ENCODE peak calls at places on chromosomes 16 and 17, in eight cellular contexts. One of them, this sample, is unnamed.
A peak's percentile ranks its signal among the peaks of the same experiment; 100 is the strongest.

GRCh38 chr17:17663160-17664072 is 17.8 kb upstream of the RAI1 start:
- DNase-seq in astrocyte of the spinal cord: peak; percentile 95
- DNase-seq in mesothelial cell of epicardium: no peak
- DNase-seq in omental fat pad: peak; percentile 35
- DNase-seq in GM10248: peak; percentile 91
- DNase-seq in left ventricle myocardium inferior: peak; percentile 29
- DNase-seq in kidney epithelial cell: peak; percentile 98
- DNase-seq in endodermal cell: peak; percentile 96
- DNase-seq in this sample: peak; percentile 34

GRCh38 chr17:6473128-6473767 is 29.0 kb downstream of the PIMREG start:
- DNase-seq in astrocyte of the spinal cord: peak; percentile 64
- DNase-seq in mesothelial cell of epicardium: peak; percentile 59
- DNase-seq in omental fat pad: peak; percentile 49
- DNase-seq in GM10248: peak; percentile 91
- DNase-seq in left ventricle myocardium inferior: peak; percentile 68
- DNase-seq in kidney epithelial cell: peak; percentile 16
- DNase-seq in endodermal cell: peak; percentile 98
- DNase-seq in this sample: peak; percentile 75

GRCh38 chr17:65183736-65184135 is 46.6 kb downstream of the RGS9 start:
- DNase-seq in astrocyte of the spinal cord: peak; percentile 22
- DNase-seq in mesothelial cell of epicardium: no peak
- DNase-seq in omental fat pad: no peak
- DNase-seq in GM10248: no peak
- DNase-seq in left ventricle myocardium inferior: no peak
- DNase-seq in kidney epithelial cell: peak; percentile 60
- DNase-seq in endodermal cell: peak; percentile 94
- DNase-seq in this sample: no peak

GRCh38 chr17:41736983-41737679 is 2.7 kb upstream of the HAP1 start:
- DNase-seq in astrocyte of the spinal cord: no peak
- DNase-seq in mesothelial cell of epicardium: no peak
- DNase-seq in omental fat pad: no peak
- DNase-seq in GM10248: no peak
- DNase-seq in left ventricle myocardium inferior: no peak
- DNase-seq in kidney epithelial cell: no peak
- DNase-seq in endodermal cell: no peak
- DNase-seq in this sample: no peak

GRCh38 chr16:56608876-56609462 is 585 bp downstream of the MT2A start:
- DNase-seq in astrocyte of the spinal cord: no peak
- DNase-seq in mesothelial cell of epicardium: no peak
- DNase-seq in omental fat pad: no peak
- DNase-seq in GM10248: no peak
- DNase-seq in left ventricle myocardium inferior: no peak
- DNase-seq in kidney epithelial cell: no peak
- DNase-seq in endodermal cell: peak; percentile 68
- DNase-seq in this sample: no peak

GRCh38 chr16:86545927-86546637 is 9.0 kb downstream of the MTHFSD start:
- DNase-seq in astrocyte of the spinal cord: no peak
- DNase-seq in mesothelial cell of epicardium: no peak
- DNase-seq in omental fat pad: no peak
- DNase-seq in GM10248: no peak
- DNase-seq in left ventricle myocardium inferior: no peak
- DNase-seq in kidney epithelial cell: no peak
- DNase-seq in endodermal cell: no peak
- DNase-seq in this sample: no peak

GRCh38 chr16:8063151-8063550 is 527.2 kb downstream of the TMEM114 start:
- DNase-seq in astrocyte of the spinal cord: no peak
- DNase-seq in mesothelial cell of epicardium: no peak
- DNase-seq in omental fat pad: no peak
- DNase-seq in GM10248: no peak
- DNase-seq in left ventricle myocardium inferior: no peak
- DNase-seq in kidney epithelial cell: no peak
- DNase-seq in endodermal cell: no peak
- DNase-seq in this sample: no peak

GRCh38 chr17:20982589-20983358 is 60.0 kb downstream of the USP22 start:
- DNase-seq in astrocyte of the spinal cord: no peak
- DNase-seq in mesothelial cell of epicardium: no peak
- DNase-seq in omental fat pad: no peak
- DNase-seq in GM10248: no peak
- DNase-seq in left ventricle myocardium inferior: no peak
- DNase-seq in kidney epithelial cell: no peak
- DNase-seq in endodermal cell: peak; percentile 41
- DNase-seq in this sample: no peak

DNA sequence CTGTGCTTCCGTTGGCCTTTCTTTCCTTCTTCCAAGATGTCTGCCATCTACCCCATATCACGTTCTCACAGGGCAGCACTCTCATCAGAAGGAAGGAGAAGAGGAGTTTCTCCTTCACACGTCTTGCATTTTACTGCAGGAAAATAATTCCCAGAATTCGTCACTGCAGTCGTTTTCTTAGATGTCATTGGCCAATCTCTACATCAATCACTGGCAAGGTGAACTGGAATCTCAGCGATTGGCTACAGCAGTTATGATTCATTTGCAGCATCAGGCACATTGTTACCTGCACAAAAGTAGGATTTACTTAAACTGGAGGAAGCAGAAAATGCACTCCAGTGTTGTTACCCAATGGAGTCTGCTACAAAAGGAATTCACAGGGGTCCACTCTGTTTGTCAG is 277.2 kb upstream of the RBFOX1 start:
- DNase-seq in astrocyte of the spinal cord: no peak
- DNase-seq in mesothelial cell of epicardium: no peak
- DNase-seq in omental fat pad: no peak
- DNase-seq in GM10248: no peak
- DNase-seq in left ventricle myocardium inferior: no peak
- DNase-seq in kidney epithelial cell: no peak
- DNase-seq in endodermal cell: no peak
- DNase-seq in this sample: no peak
- TF ChIP-seq CTCF in astrocyte of the spinal cord: no peak
- TF ChIP-seq CTCF in mesothelial cell of epicardium: no peak
- TF ChIP-seq CTCF in omental fat pad: no peak
- TF ChIP-seq CTCF in GM10248: no peak
- TF ChIP-seq CTCF in left ventricle myocardium inferior: no peak
- TF ChIP-seq CTCF in kidney epithelial cell: no peak
- TF ChIP-seq CTCF in endodermal cell: no peak
- TF ChIP-seq CTCF in this sample: no peak

GRCh38 chr17:76088868-76089576 is 10.0 kb downstream of the ZACN start:
- DNase-seq in astrocyte of the spinal cord: no peak
- DNase-seq in mesothelial cell of epicardium: no peak
- DNase-seq in omental fat pad: no peak
- DNase-seq in GM10248: no peak
- DNase-seq in left ventricle myocardium inferior: no peak
- DNase-seq in kidney epithelial cell: no peak
- DNase-seq in endodermal cell: no peak
- DNase-seq in this sample: no peak

GRCh38 chr17:76086384-76086783 is 7.4 kb downstream of the ZACN start:
- DNase-seq in astrocyte of the spinal cord: no peak
- DNase-seq in mesothelial cell of epicardium: no peak
- DNase-seq in omental fat pad: no peak
- DNase-seq in GM10248: no peak
- DNase-seq in left ventricle myocardium inferior: no peak
- DNase-seq in kidney epithelial cell: no peak
- DNase-seq in endodermal cell: no peak
- DNase-seq in this sample: no peak

GRCh38 chr17:76087531-76087930 is 8.5 kb downstream of the ZACN start:
- DNase-seq in astrocyte of the spinal cord: no peak
- DNase-seq in mesothelial cell of epicardium: no peak
- DNase-seq in omental fat pad: no peak
- DNase-seq in GM10248: no peak
- DNase-seq in left ventricle myocardium inferior: no peak
- DNase-seq in kidney epithelial cell: no peak
- DNase-seq in endodermal cell: no peak
- DNase-seq in this sample: no peak

GRCh38 chr17:76089680-76090516 is 10.9 kb downstream of the ZACN start:
- DNase-seq in astrocyte of the spinal cord: no peak
- DNase-seq in mesothelial cell of epicardium: no peak
- DNase-seq in omental fat pad: no peak
- DNase-seq in GM10248: no peak
- DNase-seq in left ventricle myocardium inferior: no peak
- DNase-seq in kidney epithelial cell: no peak
- DNase-seq in endodermal cell: no peak
- DNase-seq in this sample: no peak

DNA sequence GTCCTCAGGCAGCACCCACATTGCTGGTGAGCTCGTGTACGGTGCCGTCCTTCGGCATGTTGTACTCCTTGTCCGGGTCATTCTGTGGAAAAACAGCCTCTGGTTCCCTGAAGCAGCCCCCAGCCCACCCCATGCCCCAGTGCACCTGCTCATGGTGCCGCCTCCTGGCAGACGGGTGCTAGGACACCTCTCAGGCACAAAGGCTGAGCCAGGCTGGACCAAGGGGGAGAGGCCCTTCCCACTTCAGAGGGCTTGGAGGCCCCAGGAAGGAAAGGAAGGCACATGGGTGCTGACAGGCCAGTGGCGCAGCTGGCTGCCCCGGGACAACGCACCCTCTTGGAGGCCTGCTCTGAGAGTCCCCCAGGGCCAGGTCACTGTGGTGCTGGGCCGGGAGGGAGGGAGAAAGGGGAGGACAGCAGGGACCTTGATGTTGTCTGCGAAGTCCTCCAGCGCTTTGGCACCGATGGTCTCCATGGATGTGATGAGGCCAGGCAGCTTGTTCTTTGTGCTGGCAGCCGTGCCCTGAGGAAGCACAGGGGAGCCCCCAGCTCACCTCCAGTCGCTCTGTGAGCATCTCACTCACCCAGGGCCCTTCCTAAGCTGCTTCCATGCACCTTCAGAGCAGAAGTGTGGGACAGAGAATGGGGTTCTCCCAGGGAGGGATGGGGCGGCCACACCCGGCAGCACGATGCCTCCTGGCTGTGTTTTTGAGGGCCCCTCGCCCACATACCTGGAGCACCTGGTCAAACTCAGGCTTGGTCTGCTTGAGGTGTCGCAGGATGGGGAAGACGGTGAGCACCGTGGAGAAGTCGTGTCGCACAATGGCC is 9.3 kb downstream of the ZACN start:
- DNase-seq in astrocyte of the spinal cord: no peak
- DNase-seq in mesothelial cell of epicardium: no peak
- DNase-seq in omental fat pad: no peak
- DNase-seq in GM10248: no peak
- DNase-seq in left ventricle myocardium inferior: no peak
- DNase-seq in kidney epithelial cell: no peak
- DNase-seq in endodermal cell: peak; percentile 88
- DNase-seq in this sample: no peak
- TF ChIP-seq CTCF in astrocyte of the spinal cord: no peak
- TF ChIP-seq CTCF in mesothelial cell of epicardium: no peak
- TF ChIP-seq CTCF in omental fat pad: no peak
- TF ChIP-seq CTCF in GM10248: no peak
- TF ChIP-seq CTCF in left ventricle myocardium inferior: no peak
- TF ChIP-seq CTCF in kidney epithelial cell: peak; percentile 26
- TF ChIP-seq CTCF in endodermal cell: peak; percentile 70
- TF ChIP-seq CTCF in this sample: no peak

GRCh38 chr16:30095166-30096078 is 591 bp downstream of the YPEL3 start:
- DNase-seq in astrocyte of the spinal cord: no peak
- DNase-seq in mesothelial cell of epicardium: no peak
- DNase-seq in omental fat pad: no peak
- DNase-seq in GM10248: no peak
- DNase-seq in left ventricle myocardium inferior: no peak
- DNase-seq in kidney epithelial cell: no peak
- DNase-seq in endodermal cell: peak; percentile 72
- DNase-seq in this sample: no peak

GRCh38 chr16:30091474-30092372 is at the start of gene TBX6:
- DNase-seq in astrocyte of the spinal cord: peak; percentile 86
- DNase-seq in mesothelial cell of epicardium: peak; percentile 88
- DNase-seq in omental fat pad: peak; percentile 77
- DNase-seq in GM10248: peak; percentile 93
- DNase-seq in left ventricle myocardium inferior: peak; percentile 95
- DNase-seq in kidney epithelial cell: peak; percentile 53
- DNase-seq in endodermal cell: peak; percentile 98
- DNase-seq in this sample: peak; percentile 94

GRCh38 chr16:30090607-30091332 is 954 bp downstream of the TBX6 start:
- DNase-seq in astrocyte of the spinal cord: no peak
- DNase-seq in mesothelial cell of epicardium: no peak
- DNase-seq in omental fat pad: no peak
- DNase-seq in GM10248: no peak
- DNase-seq in left ventricle myocardium inferior: no peak
- DNase-seq in kidney epithelial cell: no peak
- DNase-seq in endodermal cell: no peak
- DNase-seq in this sample: no peak

GRCh38 chr16:30094541-30095165 is 1.4 kb downstream of the YPEL3 start:
- DNase-seq in astrocyte of the spinal cord: no peak
- DNase-seq in mesothelial cell of epicardium: no peak
- DNase-seq in omental fat pad: no peak
- DNase-seq in GM10248: no peak
- DNase-seq in left ventricle myocardium inferior: no peak
- DNase-seq in kidney epithelial cell: no peak
- DNase-seq in endodermal cell: no peak
- DNase-seq in this sample: no peak

GRCh38 chr16:30092373-30093010 is 768 bp upstream of the TBX6 start:
- DNase-seq in astrocyte of the spinal cord: peak; percentile 58
- DNase-seq in mesothelial cell of epicardium: no peak
- DNase-seq in omental fat pad: no peak
- DNase-seq in GM10248: peak; percentile 93
- DNase-seq in left ventricle myocardium inferior: peak; percentile 75
- DNase-seq in kidney epithelial cell: peak; percentile 16
- DNase-seq in endodermal cell: peak; percentile 95
- DNase-seq in this sample: no peak
- TF ChIP-seq CTCF in astrocyte of the spinal cord: peak; percentile 74
- TF ChIP-seq CTCF in mesothelial cell of epicardium: peak; percentile 9
- TF ChIP-seq CTCF in omental fat pad: no peak
- TF ChIP-seq CTCF in GM10248: peak; percentile 95
- TF ChIP-seq CTCF in left ventricle myocardium inferior: peak; percentile 65
- TF ChIP-seq CTCF in kidney epithelial cell: peak; percentile 82
- TF ChIP-seq CTCF in endodermal cell: peak; percentile 89
- TF ChIP-seq CTCF in this sample: peak; percentile 62

GRCh38 chr16:2716101-2716885 is 3.7 kb downstream of the PRSS27 start:
- DNase-seq in astrocyte of the spinal cord: no peak
- DNase-seq in mesothelial cell of epicardium: no peak
- DNase-seq in omental fat pad: no peak
- DNase-seq in GM10248: no peak
- DNase-seq in left ventricle myocardium inferior: no peak
- DNase-seq in kidney epithelial cell: no peak
- DNase-seq in endodermal cell: no peak
- DNase-seq in this sample: no peak

GRCh38 chr16:2716948-2717347 is 3.1 kb downstream of the PRSS27 start:
- DNase-seq in astrocyte of the spinal cord: no peak
- DNase-seq in mesothelial cell of epicardium: no peak
- DNase-seq in omental fat pad: no peak
- DNase-seq in GM10248: no peak
- DNase-seq in left ventricle myocardium inferior: no peak
- DNase-seq in kidney epithelial cell: no peak
- DNase-seq in endodermal cell: no peak
- DNase-seq in this sample: no peak

GRCh38 chr16:2715519-2715918 is 4.5 kb downstream of the PRSS27 start:
- DNase-seq in astrocyte of the spinal cord: peak; percentile 38
- DNase-seq in mesothelial cell of epicardium: peak; percentile 73
- DNase-seq in omental fat pad: peak; percentile 35
- DNase-seq in GM10248: peak; percentile 83
- DNase-seq in left ventricle myocardium inferior: peak; percentile 68
- DNase-seq in kidney epithelial cell: no peak
- DNase-seq in endodermal cell: peak; percentile 90
- DNase-seq in this sample: peak; percentile 68

GRCh38 chr16:2719328-2720062 is 529 bp downstream of the PRSS27 start:
- DNase-seq in astrocyte of the spinal cord: no peak
- DNase-seq in mesothelial cell of epicardium: no peak
- DNase-seq in omental fat pad: no peak
- DNase-seq in GM10248: no peak
- DNase-seq in left ventricle myocardium inferior: peak; percentile 33
- DNase-seq in kidney epithelial cell: no peak
- DNase-seq in endodermal cell: no peak
- DNase-seq in this sample: no peak

DNA sequence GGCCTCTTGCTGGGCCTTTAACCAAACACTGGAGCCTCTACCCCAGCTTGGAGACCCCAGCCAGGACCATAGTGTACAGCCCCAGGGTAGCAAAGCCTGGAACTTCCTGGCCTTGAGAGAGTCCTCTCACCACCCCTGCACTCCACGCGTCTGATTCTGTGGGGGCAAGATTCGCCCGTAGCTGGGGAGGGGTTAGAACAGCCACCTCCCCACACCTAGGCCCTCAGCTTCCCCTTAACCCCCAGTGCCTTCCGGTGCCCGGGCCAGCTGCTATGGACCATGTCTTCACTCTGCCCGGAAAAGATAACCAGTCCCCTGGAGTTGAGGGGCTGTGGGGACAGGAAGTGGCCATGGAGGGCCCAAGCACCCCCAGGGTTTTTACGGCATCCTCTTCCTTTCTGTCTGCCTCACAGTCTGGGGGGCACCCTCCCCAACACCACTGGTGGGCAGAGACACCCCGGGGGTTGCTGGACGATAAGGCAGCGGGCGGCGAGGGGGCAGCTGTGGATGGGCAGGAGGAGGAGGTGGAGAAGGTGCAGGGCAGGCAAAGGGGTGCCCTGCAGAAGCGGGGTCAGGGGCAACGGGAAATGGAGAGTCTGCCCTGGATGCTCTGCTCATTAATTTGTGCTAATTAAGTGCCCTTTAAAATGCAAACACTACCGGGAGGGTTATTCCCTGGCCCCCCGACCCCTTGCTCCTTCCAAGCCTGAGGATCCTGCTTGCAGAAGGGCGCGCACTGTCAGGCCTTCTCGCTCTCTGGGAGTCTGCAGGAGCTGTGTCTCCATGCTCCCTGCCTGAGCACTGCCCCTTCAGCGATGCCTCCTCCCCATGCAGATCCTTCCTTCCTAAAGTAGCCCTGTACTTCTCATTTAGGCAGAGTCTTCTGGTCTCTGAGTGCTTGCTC is 2.4 kb downstream of the PRSS27 start:
- DNase-seq in astrocyte of the spinal cord: no peak
- DNase-seq in mesothelial cell of epicardium: no peak
- DNase-seq in omental fat pad: no peak
- DNase-seq in GM10248: no peak
- DNase-seq in left ventricle myocardium inferior: no peak
- DNase-seq in kidney epithelial cell: no peak
- DNase-seq in endodermal cell: no peak
- DNase-seq in this sample: no peak
- TF ChIP-seq CTCF in astrocyte of the spinal cord: no peak
- TF ChIP-seq CTCF in mesothelial cell of epicardium: no peak
- TF ChIP-seq CTCF in omental fat pad: no peak
- TF ChIP-seq CTCF in GM10248: no peak
- TF ChIP-seq CTCF in left ventricle myocardium inferior: no peak
- TF ChIP-seq CTCF in kidney epithelial cell: no peak
- TF ChIP-seq CTCF in endodermal cell: no peak
- TF ChIP-seq CTCF in this sample: no peak